ENCODE peak calls at places on chromosome 2, in seven cellular contexts. F is Kasumi-1, I is EL, T is cardiac fibroblast, J is AG04450, O is dorsolateral prefrontal cortex, E is anterior cingulate cortex. Y is an unnamed sample.

GRCh38 chr2:9819551-9819950 is 23.7 kb upstream of the TAF1B start:
- DNase-seq in F (no peak), I (no peak), T (no peak), J (no peak), O (no peak), E (no peak), Y (no peak)

GRCh38 chr2:1990724-1991123 is 246.4 kb upstream of the PXDN start:
- DNase-seq in F (peak; percentile 41), I (peak; percentile 60), T (no peak), J (no peak), O (peak; percentile 89), E (peak; percentile 82), Y (no peak)

GRCh38 chr2:18787726-18788125 is 198.4 kb upstream of the NT5C1B start:
- DNase-seq in F (no peak), I (no peak), T (no peak), J (no peak), O (no peak), E (no peak), Y (no peak)

GRCh38 chr2:34547340-34547739 is 948.2 kb upstream of the FAM98A start:
- DNase-seq in F (no peak), I (no peak), T (no peak), J (no peak), O (no peak), E (no peak), Y (no peak)

GRCh38 chr2:73050011-73050617 is 21.4 kb downstream of the SFXN5 start:
- DNase-seq in F (no peak), I (no peak), T (no peak), J (no peak), O (no peak), E (no peak), Y (peak; percentile 62)

GRCh38 chr2:212595036-212595654 is 56.5 kb upstream of the ERBB4 start:
- DNase-seq in F (peak; percentile 27), I (peak; percentile 37), T (peak; percentile 4), J (no peak), O (no peak), E (no peak), Y (peak; percentile 13)

GRCh38 chr2:191478754-191479679 is 198.9 kb upstream of the NABP1 start:
- DNase-seq in F (no peak), I (no peak), T (peak; percentile 74), J (no peak), O (no peak), E (no peak), Y (peak; percentile 49)

GRCh38 chr2:231347081-231347480 is 48.4 kb upstream of the B3GNT7 start:
- DNase-seq in F (no peak), I (no peak), T (no peak), J (no peak), O (no peak), E (no peak), Y (no peak)